ENCODE peak calls at places on chromosomes 6 and 20, in nine cellular contexts. F is cardiac fibroblast; Y is left ventricle myocardium inferior; N is ovary; S is nephron progenitor cell; D is GM23338; C is HFF-Myc; T is coronary artery; B is CD4-positive, alpha-beta T cell. R is an unnamed sample.

GRCh38 chr6:90123796-90124195 is 172.8 kb downstream of the BACH2 start:
- DNase-seq in F (no peak), Y (no peak), N (no peak), S (no peak), D (no peak), C (no peak), T (no peak), B (no peak), R (no peak)

GRCh38 chr20:51695574-51696303 is 72.5 kb downstream of the ATP9A start:
- DNase-seq in F (peak), Y (no peak), N (no peak), S (no peak), D (no peak), C (peak), T (no peak), B (no peak), R (peak)

GRCh38 chr6:90256698-90257485 is 39.8 kb downstream of the BACH2 start:
- DNase-seq in F (peak), Y (no peak), N (no peak), S (no peak), D (no peak), C (peak), T (no peak), B (no peak), R (no peak)

GRCh38 chr6:144931172-144932035 is 646.3 kb downstream of the UTRN start:
- DNase-seq in F (peak), Y (no peak), N (no peak), S (peak), D (peak), C (no peak), T (no peak), B (peak), R (no peak)

GRCh38 chr20:25198663-25199363 is 3.3 kb downstream of the ENTPD6 start:
- DNase-seq in F (no peak), Y (no peak), N (no peak), S (no peak), D (no peak), C (no peak), T (no peak), B (no peak), R (no peak)

GRCh38 chr6:150241751-150242150 is 98.9 kb downstream of the PPP1R14C start:
- DNase-seq in F (no peak), Y (no peak), N (no peak), S (no peak), D (no peak), C (no peak), T (no peak), B (no peak), R (no peak)

GRCh38 chr20:63692436-63693078 is 3.9 kb upstream of the TNFRSF6B start:
- DNase-seq in F (no peak), Y (no peak), N (no peak), S (no peak), D (no peak), C (no peak), T (peak), B (no peak), R (peak)

GRCh38 chr6:15623282-15624116 is 39.3 kb downstream of the DTNBP1 start:
- DNase-seq in F (peak), Y (no peak), N (peak), S (no peak), D (peak), C (no peak), T (no peak), B (no peak), R (no peak)

GRCh38 chr20:20711413-20711812 is 1.0 kb downstream of the RALGAPA2 start:
- DNase-seq in F (no peak), Y (no peak), N (no peak), S (no peak), D (peak), C (no peak), T (no peak), B (no peak), R (no peak)

GRCh38 chr6:16991981-16992629 is 109.7 kb upstream of the STMND1 start:
- DNase-seq in F (no peak), Y (no peak), N (no peak), S (no peak), D (no peak), C (no peak), T (no peak), B (no peak), R (no peak)
- TF ChIP-seq CTCF in F (no peak), Y (no peak), N (no peak), S (no peak), D (no peak), C (no peak), T (no peak), B (no peak), R (no peak)

GRCh38 chr20:13610205-13610604 is 28.5 kb downstream of the TASP1 start:
- DNase-seq in F (peak), Y (no peak), N (no peak), S (no peak), D (peak), C (no peak), T (no peak), B (no peak), R (no peak)
- TF ChIP-seq CTCF in F (peak), Y (no peak), N (no peak), S (peak), D (peak), C (no peak), T (no peak), B (no peak), R (no peak)

GRCh38 chr20:10445758-10446157 is 10.7 kb downstream of the SLX4IP start:
- DNase-seq in F (no peak), Y (no peak), N (no peak), S (no peak), D (no peak), C (no peak), T (no peak), B (no peak), R (no peak)

GRCh38 chr20:10443936-10444335 is 8.8 kb downstream of the SLX4IP start:
- DNase-seq in F (no peak), Y (no peak), N (no peak), S (no peak), D (no peak), C (no peak), T (no peak), B (no peak), R (no peak)

GRCh38 chr20:10449270-10449669 is 14.2 kb downstream of the SLX4IP start:
- DNase-seq in F (no peak), Y (no peak), N (no peak), S (no peak), D (no peak), C (no peak), T (no peak), B (no peak), R (no peak)

GRCh38 chr20:10447028-10447427 is 11.9 kb downstream of the SLX4IP start:
- DNase-seq in F (peak), Y (no peak), N (no peak), S (no peak), D (no peak), C (peak), T (no peak), B (peak), R (no peak)

GRCh38 chr20:10448270-10449156 is 13.4 kb downstream of the SLX4IP start:
- DNase-seq in F (peak), Y (no peak), N (no peak), S (no peak), D (no peak), C (no peak), T (no peak), B (no peak), R (no peak)
- TF ChIP-seq CTCF in F (no peak), Y (no peak), N (no peak), S (no peak), D (no peak), C (no peak), T (no peak), B (no peak), R (no peak)

GRCh38 chr6:159761135-159761872 is 541 bp upstream of the ACAT2 start:
- DNase-seq in F (peak), Y (no peak), N (no peak), S (peak), D (peak), C (no peak), T (peak), B (no peak), R (no peak)

GRCh38 chr6:159760602-159761057 is 1.2 kb upstream of the ACAT2 start:
- DNase-seq in F (peak), Y (no peak), N (no peak), S (peak), D (peak), C (no peak), T (no peak), B (no peak), R (no peak)

GRCh38 chr6:159756508-159756907 is 5.3 kb upstream of the ACAT2 start:
- DNase-seq in F (no peak), Y (no peak), N (no peak), S (no peak), D (no peak), C (no peak), T (no peak), B (no peak), R (no peak)

GRCh38 chr6:159759645-159760044 is 2.2 kb upstream of the ACAT2 start:
- DNase-seq in F (no peak), Y (no peak), N (no peak), S (no peak), D (no peak), C (no peak), T (no peak), B (no peak), R (no peak)

DNA sequence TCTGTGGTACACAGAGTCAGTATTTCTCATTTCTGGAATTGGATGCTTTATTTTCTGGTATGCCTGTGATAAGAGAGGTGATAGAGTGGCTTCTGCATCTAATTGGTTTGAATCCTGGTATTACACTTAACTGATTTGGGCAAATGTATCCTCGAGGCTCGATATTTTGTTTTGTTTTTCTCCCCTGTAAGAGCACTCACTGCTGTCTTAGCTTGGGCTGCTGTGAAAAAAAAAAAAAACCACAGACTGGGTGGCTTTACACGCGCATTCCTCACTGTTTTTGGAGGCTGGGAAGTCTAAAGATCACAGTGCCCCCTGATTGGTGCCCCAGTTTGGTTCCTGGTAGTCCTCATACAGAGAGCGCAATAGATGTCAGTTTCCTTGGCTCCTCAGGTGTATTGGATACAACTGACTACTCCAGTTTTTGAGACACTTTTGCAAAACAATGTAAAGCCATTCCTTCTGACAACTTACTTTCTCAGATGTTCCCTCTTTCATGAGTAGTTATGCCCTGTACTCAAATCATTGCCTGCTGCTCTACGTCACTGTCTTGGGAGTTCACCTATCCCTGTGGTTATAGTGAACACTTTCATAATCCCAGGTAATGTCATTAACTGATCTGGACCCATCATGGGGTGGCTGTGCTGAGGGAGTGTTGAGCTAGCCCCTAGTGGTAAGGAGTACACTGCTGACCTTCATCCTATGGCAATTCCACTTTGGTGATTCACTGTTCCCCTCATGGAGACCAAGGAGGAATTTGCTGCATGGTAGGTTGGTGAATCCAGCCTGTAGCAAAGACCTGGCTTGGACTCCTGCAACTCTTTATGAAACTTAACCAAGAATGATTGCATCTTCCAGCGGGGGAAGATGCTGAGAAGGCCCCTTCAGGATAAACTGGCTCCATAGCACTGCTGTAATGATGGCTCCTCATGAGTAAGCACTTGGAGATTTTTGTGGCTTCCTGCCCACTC is 3.5 kb upstream of the ACAT2 start:
- DNase-seq in F (peak), Y (no peak), N (no peak), S (no peak), D (peak), C (no peak), T (no peak), B (no peak), R (no peak)
- TF ChIP-seq CTCF in F (peak), Y (no peak), N (no peak), S (no peak), D (peak), C (peak), T (no peak), B (no peak), R (no peak)

DNA sequence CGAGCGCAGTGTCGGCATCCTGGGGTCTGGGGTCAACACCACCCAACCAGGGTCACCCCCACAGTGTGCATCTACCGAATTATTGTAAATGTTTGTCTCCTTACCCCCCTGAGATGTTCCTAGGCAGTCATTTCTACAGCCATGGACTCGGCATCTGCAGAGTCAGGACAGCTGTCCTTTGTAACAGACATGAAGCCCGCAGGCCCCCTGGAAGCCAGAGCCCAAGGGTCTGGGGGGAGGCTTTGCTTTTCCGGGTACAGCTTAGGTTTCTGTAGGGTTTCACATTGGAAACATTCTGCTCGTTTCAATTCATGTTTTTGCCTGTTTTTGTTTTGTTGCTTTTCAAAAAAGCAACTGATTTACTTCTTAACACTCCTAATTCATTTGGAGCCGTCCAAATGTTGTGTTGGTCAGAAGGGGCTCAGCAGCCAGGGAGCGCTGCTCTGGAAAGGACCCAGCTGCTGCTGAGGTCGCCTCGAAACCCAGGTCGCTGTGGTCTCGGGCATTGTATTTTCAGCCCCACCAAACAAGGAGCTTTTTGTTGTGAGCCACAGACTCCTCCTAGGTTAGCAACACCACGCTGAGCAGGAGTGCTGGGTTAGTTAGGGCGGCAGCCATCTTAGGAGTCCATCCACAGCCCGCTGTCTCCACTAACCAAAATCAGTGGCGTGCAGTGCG is 160.4 kb downstream of the TMEM242 start:
- DNase-seq in F (no peak), Y (no peak), N (no peak), S (no peak), D (no peak), C (no peak), T (no peak), B (no peak), R (no peak)
- TF ChIP-seq CTCF in F (no peak), Y (no peak), N (no peak), S (no peak), D (peak), C (no peak), T (no peak), B (no peak), R (no peak)

GRCh38 chr6:125781307-125781868 is 9.4 kb upstream of the NCOA7 start:
- DNase-seq in F (no peak), Y (no peak), N (no peak), S (no peak), D (peak), C (no peak), T (no peak), B (peak), R (no peak)
- TF ChIP-seq CTCF in F (no peak), Y (no peak), N (no peak), S (no peak), D (no peak), C (peak), T (no peak), B (no peak), R (peak)

GRCh38 chr20:38139919-38140753 is 24.9 kb downstream of the TGM2 start:
- DNase-seq in F (peak), Y (no peak), N (peak), S (no peak), D (no peak), C (no peak), T (peak), B (no peak), R (peak)

GRCh38 chr20:38143646-38144554 is 21.2 kb downstream of the TGM2 start:
- DNase-seq in F (peak), Y (no peak), N (no peak), S (no peak), D (no peak), C (no peak), T (peak), B (no peak), R (peak)

GRCh38 chr20:38141154-38141888 is 23.7 kb downstream of the TGM2 start:
- DNase-seq in F (no peak), Y (no peak), N (peak), S (no peak), D (no peak), C (no peak), T (no peak), B (no peak), R (peak)

GRCh38 chr20:38143238-38143645 is 21.8 kb downstream of the TGM2 start:
- DNase-seq in F (no peak), Y (no peak), N (no peak), S (no peak), D (no peak), C (no peak), T (no peak), B (no peak), R (peak)

DNA sequence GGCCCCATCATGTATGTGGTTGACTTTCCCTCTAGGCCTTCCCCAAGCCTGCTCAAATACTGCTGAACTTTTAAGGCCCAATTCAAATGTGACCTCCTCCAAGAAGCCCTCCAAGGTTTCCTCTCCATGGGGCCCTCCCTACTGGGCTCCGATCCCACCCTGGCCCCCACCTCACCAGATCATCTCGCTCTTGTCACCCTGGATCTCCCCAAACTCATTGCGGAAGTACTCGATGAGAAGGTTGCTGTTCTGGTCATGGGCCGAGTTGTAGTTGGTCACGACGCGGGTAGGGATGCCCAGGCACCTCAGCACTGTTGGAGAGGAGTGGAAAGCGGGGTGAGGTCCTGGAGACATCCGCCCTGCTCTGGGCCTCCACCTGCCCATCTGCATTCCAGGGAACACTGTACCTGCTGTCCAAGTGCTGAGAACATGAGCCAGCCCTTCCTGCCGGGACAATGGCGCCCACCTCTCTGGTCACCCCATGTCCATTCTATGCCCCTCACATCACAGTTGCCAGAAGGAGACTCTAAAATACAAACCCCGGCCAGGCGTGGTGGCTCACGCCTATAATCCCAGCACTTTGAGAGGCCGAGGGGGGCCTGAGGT is 23.1 kb downstream of the TGM2 start:
- DNase-seq in F (no peak), Y (no peak), N (peak), S (no peak), D (no peak), C (no peak), T (no peak), B (no peak), R (peak)
- TF ChIP-seq CTCF in F (no peak), Y (no peak), N (no peak), S (no peak), D (no peak), C (no peak), T (no peak), B (no peak), R (no peak)

DNA sequence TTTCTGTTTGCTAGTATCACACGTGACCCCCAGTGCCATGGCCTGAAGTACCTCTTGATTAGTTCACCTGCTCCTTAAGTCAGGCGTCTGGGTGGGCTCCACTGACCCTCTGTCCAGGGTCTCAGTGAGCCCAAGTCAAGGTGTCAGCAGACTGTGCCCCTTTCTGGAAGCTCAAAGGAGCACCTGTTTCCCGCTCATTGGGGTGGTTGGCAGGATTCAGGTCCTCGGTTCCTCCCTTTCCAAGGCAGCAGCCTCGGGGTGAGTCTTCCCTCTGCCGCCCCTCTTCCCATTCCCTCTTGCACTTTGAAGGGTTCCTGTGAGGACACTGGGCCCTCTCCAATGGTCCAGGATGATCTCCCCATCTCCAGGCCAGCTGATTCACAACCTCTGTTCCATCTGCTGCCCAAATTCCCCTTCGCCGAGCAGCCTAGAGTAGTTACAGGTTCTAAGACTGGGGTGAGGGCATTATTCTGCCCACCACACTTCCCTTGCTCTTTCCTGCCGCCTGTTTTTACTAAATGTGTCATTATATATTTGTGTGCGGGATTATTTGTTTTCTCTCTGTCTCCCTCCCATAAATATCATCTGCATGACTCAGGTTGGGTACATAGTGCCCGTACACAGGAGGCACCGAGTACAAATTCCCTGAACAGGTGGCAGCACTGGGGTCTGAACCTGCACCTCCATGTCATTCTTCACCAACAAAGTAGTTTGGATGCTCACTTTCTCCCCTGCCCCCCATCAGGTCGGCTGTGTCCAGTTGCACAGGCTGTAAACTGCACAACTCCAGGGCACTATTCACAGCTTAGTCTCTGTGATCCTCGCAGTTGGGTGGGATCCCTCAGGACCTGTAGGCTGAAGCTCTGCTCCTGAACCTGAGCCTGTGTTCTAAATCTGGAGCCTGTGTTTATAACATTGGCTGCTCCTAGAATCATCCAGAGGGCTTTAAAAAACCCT is 58.5 kb downstream of the RBM38 start:
- DNase-seq in F (no peak), Y (no peak), N (no peak), S (no peak), D (no peak), C (no peak), T (no peak), B (no peak), R (peak)
- TF ChIP-seq CTCF in F (no peak), Y (no peak), N (no peak), S (no peak), D (no peak), C (no peak), T (no peak), B (no peak), R (no peak)

DNA sequence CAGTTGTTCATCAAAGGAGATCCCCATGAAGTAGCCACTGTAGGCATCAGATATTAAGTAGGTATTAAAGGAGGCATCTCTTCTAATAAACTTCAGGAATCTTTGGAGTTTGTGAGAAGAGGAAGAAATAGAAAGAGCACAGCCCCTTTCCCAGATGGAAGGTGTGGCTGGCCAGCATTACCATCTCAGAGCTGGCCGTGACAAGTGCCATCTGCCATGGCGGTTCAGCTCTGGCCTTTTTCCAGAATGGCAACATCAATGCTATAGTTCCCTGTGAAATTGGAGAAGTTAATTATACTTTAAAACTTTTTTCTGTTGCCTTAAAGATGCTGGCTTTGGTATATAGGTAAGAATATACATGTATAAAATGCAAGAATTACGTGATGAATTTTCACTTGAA is 51.9 kb upstream of the MCUR1 start:
- DNase-seq in F (no peak), Y (no peak), N (no peak), S (no peak), D (no peak), C (no peak), T (no peak), B (no peak), R (no peak)
- TF ChIP-seq CTCF in F (no peak), Y (no peak), N (no peak), S (no peak), D (no peak), C (no peak), T (no peak), B (no peak), R (no peak)

R was measured in RWPE2.